ENCODE peak calls at places on chromosomes 6 and 20, in six cellular contexts. One of them, this sample, is unnamed.
A peak's percentile ranks its signal among the peaks of the same experiment; 100 is the strongest.

GRCh38 chr6:30626484-30627366 is at the start of gene ATAT1:
- DNase-seq in stomach: peak; percentile 93
- DNase-seq in cardiac muscle cell: peak; percentile 85
- DNase-seq in dorsolateral prefrontal cortex: peak; percentile 91
- DNase-seq in heart left ventricle: peak; percentile 90
- DNase-seq in fibroblast of lung: peak; percentile 67
- DNase-seq in this sample: no peak

GRCh38 chr20:57392512-57393271 is 1.5 kb downstream of the RBM38 start:
- DNase-seq in heart left ventricle: peak; percentile 79
- DNase-seq in dorsolateral prefrontal cortex: no peak
- DNase-seq in cardiac muscle cell: no peak
- DNase-seq in stomach: peak; percentile 60
- DNase-seq in fibroblast of lung: no peak
- DNase-seq in this sample: no peak

GRCh38 chr6:4336778-4337442 is 201.5 kb upstream of the ECI2 start:
- DNase-seq in cardiac muscle cell: no peak
- DNase-seq in heart left ventricle: no peak
- DNase-seq in dorsolateral prefrontal cortex: no peak
- DNase-seq in fibroblast of lung: peak; percentile 34
- DNase-seq in stomach: no peak
- DNase-seq in this sample: no peak

GRCh38 chr20:11844691-11845090 is 73.0 kb upstream of the BTBD3 start:
- DNase-seq in heart left ventricle: no peak
- DNase-seq in fibroblast of lung: no peak
- DNase-seq in stomach: no peak
- DNase-seq in cardiac muscle cell: no peak
- DNase-seq in dorsolateral prefrontal cortex: no peak
- DNase-seq in this sample: no peak

GRCh38 chr6:163327936-163328335 is 86.6 kb upstream of the QKI start:
- DNase-seq in heart left ventricle: no peak
- DNase-seq in fibroblast of lung: no peak
- DNase-seq in cardiac muscle cell: no peak
- DNase-seq in dorsolateral prefrontal cortex: no peak
- DNase-seq in stomach: no peak
- DNase-seq in this sample: no peak

GRCh38 chr20:5642155-5642981 is 107.8 kb upstream of the SHLD1 start:
- DNase-seq in stomach: no peak
- DNase-seq in cardiac muscle cell: no peak
- DNase-seq in fibroblast of lung: peak; percentile 53
- DNase-seq in heart left ventricle: no peak
- DNase-seq in dorsolateral prefrontal cortex: no peak
- DNase-seq in this sample: no peak

GRCh38 chr6:164370773-164371172 is 938.6 kb downstream of the C6orf118 start:
- DNase-seq in heart left ventricle: no peak
- DNase-seq in fibroblast of lung: no peak
- DNase-seq in dorsolateral prefrontal cortex: no peak
- DNase-seq in stomach: no peak
- DNase-seq in cardiac muscle cell: no peak
- DNase-seq in this sample: no peak

GRCh38 chr6:131652472-131652871 is 15.4 kb downstream of the ENPP3 start:
- DNase-seq in heart left ventricle: no peak
- DNase-seq in stomach: no peak
- DNase-seq in dorsolateral prefrontal cortex: no peak
- DNase-seq in fibroblast of lung: no peak
- DNase-seq in cardiac muscle cell: no peak
- DNase-seq in this sample: no peak

GRCh38 chr20:45251884-45252571 is 2.3 kb downstream of the SLPI start:
- DNase-seq in cardiac muscle cell: no peak
- DNase-seq in stomach: no peak
- DNase-seq in heart left ventricle: no peak
- DNase-seq in fibroblast of lung: no peak
- DNase-seq in dorsolateral prefrontal cortex: no peak
- DNase-seq in this sample: no peak

GRCh38 chr6:46015119-46015968 is at the start of gene CLIC5:
- DNase-seq in stomach: peak; percentile 38
- DNase-seq in cardiac muscle cell: peak; percentile 81
- DNase-seq in heart left ventricle: peak; percentile 76
- DNase-seq in fibroblast of lung: no peak
- DNase-seq in dorsolateral prefrontal cortex: no peak
- DNase-seq in this sample: no peak

GRCh38 chr20:58481541-58482021 is 33.6 kb downstream of the APCDD1L start:
- DNase-seq in stomach: peak; percentile 42
- DNase-seq in heart left ventricle: no peak
- DNase-seq in fibroblast of lung: peak; percentile 59
- DNase-seq in cardiac muscle cell: peak; percentile 44
- DNase-seq in dorsolateral prefrontal cortex: no peak
- DNase-seq in this sample: no peak

GRCh38 chr6:8219352-8219943 is 117.1 kb upstream of the EEF1E1 start:
- DNase-seq in cardiac muscle cell: peak; percentile 67
- DNase-seq in stomach: peak; percentile 42
- DNase-seq in dorsolateral prefrontal cortex: peak; percentile 13
- DNase-seq in heart left ventricle: peak; percentile 14
- DNase-seq in fibroblast of lung: peak; percentile 69
- DNase-seq in this sample: no peak

GRCh38 chr6:89792881-89793280 is 26.7 kb downstream of the MDN1 start:
- DNase-seq in stomach: no peak
- DNase-seq in cardiac muscle cell: peak; percentile 23
- DNase-seq in fibroblast of lung: peak; percentile 18
- DNase-seq in dorsolateral prefrontal cortex: no peak
- DNase-seq in heart left ventricle: peak; percentile 18
- DNase-seq in this sample: no peak

GRCh38 chr20:3930265-3931206 is 41.3 kb downstream of the PANK2 start:
- DNase-seq in cardiac muscle cell: no peak
- DNase-seq in stomach: no peak
- DNase-seq in dorsolateral prefrontal cortex: no peak
- DNase-seq in heart left ventricle: no peak
- DNase-seq in fibroblast of lung: no peak
- DNase-seq in this sample: no peak

GRCh38 chr6:9482030-9482731 is 932.7 kb downstream of the TFAP2A start:
- DNase-seq in cardiac muscle cell: no peak
- DNase-seq in fibroblast of lung: peak; percentile 92
- DNase-seq in stomach: no peak
- DNase-seq in heart left ventricle: no peak
- DNase-seq in dorsolateral prefrontal cortex: no peak
- DNase-seq in this sample: peak; percentile 83

GRCh38 chr6:142647436-142648389 is 297.3 kb downstream of the HIVEP2 start:
- DNase-seq in stomach: no peak
- DNase-seq in cardiac muscle cell: no peak
- DNase-seq in heart left ventricle: no peak
- DNase-seq in fibroblast of lung: no peak
- DNase-seq in dorsolateral prefrontal cortex: no peak
- DNase-seq in this sample: no peak

GRCh38 chr6:131694832-131695426 is 6.3 kb downstream of the OR2A4 start:
- DNase-seq in heart left ventricle: peak; percentile 36
- DNase-seq in cardiac muscle cell: peak; percentile 77
- DNase-seq in fibroblast of lung: peak; percentile 76
- DNase-seq in dorsolateral prefrontal cortex: peak; percentile 4
- DNase-seq in stomach: peak; percentile 42
- DNase-seq in this sample: peak; percentile 18

GRCh38 chr6:34529665-34530327 is 26.3 kb downstream of the SPDEF start:
- DNase-seq in cardiac muscle cell: no peak
- DNase-seq in fibroblast of lung: no peak
- DNase-seq in dorsolateral prefrontal cortex: peak; percentile 67
- DNase-seq in heart left ventricle: peak; percentile 50
- DNase-seq in stomach: peak; percentile 76
- DNase-seq in this sample: no peak

GRCh38 chr6:15948930-15949900 is 179.7 kb upstream of the MYLIP start:
- DNase-seq in dorsolateral prefrontal cortex: no peak
- DNase-seq in heart left ventricle: no peak
- DNase-seq in stomach: peak; percentile 80
- DNase-seq in fibroblast of lung: no peak
- DNase-seq in cardiac muscle cell: peak; percentile 60
- DNase-seq in this sample: no peak

GRCh38 chr20:35329435-35330139 is 37.4 kb upstream of the FAM83C start:
- DNase-seq in fibroblast of lung: peak; percentile 46
- DNase-seq in dorsolateral prefrontal cortex: no peak
- DNase-seq in heart left ventricle: no peak
- DNase-seq in stomach: peak; percentile 60
- DNase-seq in cardiac muscle cell: peak; percentile 48
- DNase-seq in this sample: no peak

GRCh38 chr6:135014353-135014832 is 40.2 kb downstream of the HBS1L start:
- DNase-seq in stomach: no peak
- DNase-seq in cardiac muscle cell: no peak
- DNase-seq in fibroblast of lung: no peak
- DNase-seq in dorsolateral prefrontal cortex: no peak
- DNase-seq in heart left ventricle: no peak
- DNase-seq in this sample: no peak

GRCh38 chr20:3420211-3420707 is 12.8 kb upstream of the DNAAF9 start:
- DNase-seq in fibroblast of lung: peak; percentile 78
- DNase-seq in cardiac muscle cell: no peak
- DNase-seq in stomach: no peak
- DNase-seq in heart left ventricle: peak; percentile 15
- DNase-seq in dorsolateral prefrontal cortex: no peak
- DNase-seq in this sample: peak; percentile 67

GRCh38 chr6:148617522-148617921 is 129.3 kb upstream of the UST start:
- DNase-seq in cardiac muscle cell: no peak
- DNase-seq in stomach: no peak
- DNase-seq in heart left ventricle: no peak
- DNase-seq in dorsolateral prefrontal cortex: no peak
- DNase-seq in fibroblast of lung: no peak
- DNase-seq in this sample: no peak

GRCh38 chr6:85865665-85866372 is 223.1 kb upstream of the SYNCRIP start:
- DNase-seq in dorsolateral prefrontal cortex: peak; percentile 13
- DNase-seq in stomach: no peak
- DNase-seq in heart left ventricle: no peak
- DNase-seq in cardiac muscle cell: no peak
- DNase-seq in fibroblast of lung: peak; percentile 82
- DNase-seq in this sample: no peak

GRCh38 chr6:136923116-136923953 is 1.2 kb downstream of the SLC35D3 start:
- DNase-seq in dorsolateral prefrontal cortex: no peak
- DNase-seq in fibroblast of lung: no peak
- DNase-seq in cardiac muscle cell: no peak
- DNase-seq in heart left ventricle: no peak
- DNase-seq in stomach: no peak
- DNase-seq in this sample: no peak

GRCh38 chr6:13873288-13874190 is 51.2 kb upstream of the RNF182 start:
- DNase-seq in fibroblast of lung: no peak
- DNase-seq in heart left ventricle: peak; percentile 52
- DNase-seq in cardiac muscle cell: peak; percentile 66
- DNase-seq in stomach: peak; percentile 70
- DNase-seq in dorsolateral prefrontal cortex: peak; percentile 58
- DNase-seq in this sample: no peak

GRCh38 chr20:51758978-51759544 is 9.1 kb downstream of the ATP9A start:
- DNase-seq in dorsolateral prefrontal cortex: peak; percentile 34
- DNase-seq in heart left ventricle: no peak
- DNase-seq in stomach: no peak
- DNase-seq in fibroblast of lung: peak; percentile 37
- DNase-seq in cardiac muscle cell: no peak
- DNase-seq in this sample: no peak

DNA sequence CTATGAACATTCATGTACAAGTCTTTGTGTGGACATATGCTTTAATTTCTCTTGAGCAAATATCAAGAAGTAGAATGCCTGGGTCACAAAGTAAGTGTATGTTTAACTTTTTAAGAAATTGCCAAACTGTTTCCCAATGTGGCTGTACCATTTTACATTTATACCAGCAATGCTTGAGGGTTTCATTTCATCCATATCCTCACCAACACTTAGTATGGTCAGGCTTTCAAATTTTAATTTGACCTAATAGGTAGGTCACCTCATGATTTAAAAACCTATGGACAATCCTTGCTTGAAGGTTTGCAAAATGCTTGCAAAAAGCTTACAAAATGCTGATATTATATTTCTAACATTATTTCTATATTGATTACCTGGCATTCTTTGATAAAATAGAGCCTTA is 19.5 kb upstream of the SRSF3 start:
- DNase-seq in heart left ventricle: no peak
- DNase-seq in cardiac muscle cell: no peak
- DNase-seq in stomach: no peak
- DNase-seq in dorsolateral prefrontal cortex: no peak
- DNase-seq in fibroblast of lung: no peak
- DNase-seq in this sample: no peak
- TF ChIP-seq CTCF in heart left ventricle: no peak
- TF ChIP-seq CTCF in cardiac muscle cell: no peak
- TF ChIP-seq CTCF in stomach: no peak
- TF ChIP-seq CTCF in dorsolateral prefrontal cortex: no peak
- TF ChIP-seq CTCF in fibroblast of lung: no peak
- TF ChIP-seq CTCF in this sample: no peak

GRCh38 chr20:50141018-50141675 is 12.4 kb downstream of the PEDS1 start:
- DNase-seq in dorsolateral prefrontal cortex: no peak
- DNase-seq in heart left ventricle: no peak
- DNase-seq in stomach: no peak
- DNase-seq in cardiac muscle cell: no peak
- DNase-seq in fibroblast of lung: no peak
- DNase-seq in this sample: no peak

GRCh38 chr20:50138120-50138478 is 15.4 kb downstream of the PEDS1 start:
- DNase-seq in heart left ventricle: no peak
- DNase-seq in stomach: no peak
- DNase-seq in dorsolateral prefrontal cortex: no peak
- DNase-seq in cardiac muscle cell: no peak
- DNase-seq in fibroblast of lung: no peak
- DNase-seq in this sample: no peak

GRCh38 chr20:50136822-50137599 is 16.5 kb downstream of the PEDS1 start:
- DNase-seq in stomach: no peak
- DNase-seq in heart left ventricle: no peak
- DNase-seq in cardiac muscle cell: no peak
- DNase-seq in fibroblast of lung: no peak
- DNase-seq in dorsolateral prefrontal cortex: no peak
- DNase-seq in this sample: no peak

GRCh38 chr20:50140339-50140859 is 13.1 kb downstream of the PEDS1 start:
- DNase-seq in heart left ventricle: no peak
- DNase-seq in fibroblast of lung: no peak
- DNase-seq in dorsolateral prefrontal cortex: no peak
- DNase-seq in stomach: no peak
- DNase-seq in cardiac muscle cell: no peak
- DNase-seq in this sample: no peak

GRCh38 chr20:50138479-50139393 is 14.8 kb downstream of the PEDS1 start:
- DNase-seq in stomach: no peak
- DNase-seq in cardiac muscle cell: no peak
- DNase-seq in fibroblast of lung: no peak
- DNase-seq in heart left ventricle: no peak
- DNase-seq in dorsolateral prefrontal cortex: peak; percentile 22
- DNase-seq in this sample: no peak
- H3K4me3 ChIP-seq in stomach: no peak overlapping the region
- H3K4me3 ChIP-seq in cardiac muscle cell: no peak overlapping the region
- H3K4me3 ChIP-seq in fibroblast of lung: no peak overlapping the region
- H3K4me3 ChIP-seq in heart left ventricle: no peak overlapping the region
- H3K4me3 ChIP-seq in dorsolateral prefrontal cortex: peak overlapping the region; percentile 8
- H3K4me3 ChIP-seq in this sample: no peak overlapping the region

DNA sequence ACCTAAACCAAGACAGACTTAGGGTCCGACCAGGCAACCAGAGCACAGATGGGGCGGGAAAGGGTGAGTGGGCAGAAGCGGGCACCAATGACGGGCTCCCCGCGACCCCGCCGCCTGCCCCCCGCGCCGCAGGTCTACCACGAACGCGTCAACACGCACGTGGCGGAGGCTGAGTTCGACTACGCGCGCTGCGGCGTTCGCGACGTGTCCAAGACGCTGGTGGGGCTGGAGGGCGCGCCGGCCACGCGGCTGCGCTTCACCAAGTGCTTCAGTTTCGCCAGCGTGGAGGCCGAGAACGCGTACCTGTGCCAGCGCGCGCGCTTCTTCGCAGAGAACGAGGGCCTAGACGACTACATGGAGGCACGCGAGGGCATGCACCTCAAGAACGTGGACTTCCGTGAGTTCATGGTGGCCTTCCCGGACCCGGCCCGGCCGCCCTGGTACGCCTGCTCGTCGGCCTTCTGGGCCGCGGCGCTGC is 5.1 kb downstream of the TMEM151B start:
- DNase-seq in stomach: no peak
- DNase-seq in cardiac muscle cell: no peak
- DNase-seq in dorsolateral prefrontal cortex: no peak
- DNase-seq in heart left ventricle: no peak
- DNase-seq in fibroblast of lung: no peak
- DNase-seq in this sample: no peak
- H3K27me3 ChIP-seq in stomach: peaks cover 92% of the 10 kb centered on the region
- H3K27me3 ChIP-seq in cardiac muscle cell: peaks cover 45% of the 10 kb centered on the region
- H3K27me3 ChIP-seq in dorsolateral prefrontal cortex: no peaks in the 10 kb centered on the region
- H3K27me3 ChIP-seq in heart left ventricle: peaks cover 72% of the 10 kb centered on the region
- H3K27me3 ChIP-seq in fibroblast of lung: peaks cover 51% of the 10 kb centered on the region
- H3K27me3 ChIP-seq in this sample: peaks cover 25% of the 10 kb centered on the region

GRCh38 chr6:1062786-1063545 is 248.9 kb upstream of the FOXQ1 start:
- DNase-seq in dorsolateral prefrontal cortex: no peak
- DNase-seq in fibroblast of lung: no peak
- DNase-seq in stomach: no peak
- DNase-seq in heart left ventricle: no peak
- DNase-seq in cardiac muscle cell: no peak
- DNase-seq in this sample: no peak
- TF ChIP-seq CTCF in dorsolateral prefrontal cortex: no peak
- TF ChIP-seq CTCF in fibroblast of lung: no peak
- TF ChIP-seq CTCF in stomach: no peak
- TF ChIP-seq CTCF in heart left ventricle: no peak
- TF ChIP-seq CTCF in cardiac muscle cell: no peak
- TF ChIP-seq CTCF in this sample: no peak